ENCODE peak calls at places on chromosomes 12 and 14, in seven cellular contexts. One of them, this sample, is unnamed.

GRCh38 chr14:105055736-105056302 is 9.4 kb downstream of the GPR132 start:
- DNase-seq in GM12878: no peak
- DNase-seq in kidney: peak
- DNase-seq in heart left ventricle: no peak
- DNase-seq in NCI-H1105 treated with DMSO at 0.1 percent for 48 hours: no peak
- DNase-seq in Calu3: no peak
- DNase-seq in Caki2: no peak
- DNase-seq in this sample: no peak

GRCh38 chr12:40693503-40693863 is 1.2 kb downstream of the CNTN1 start:
- DNase-seq in GM12878: no peak
- DNase-seq in Calu3: no peak
- DNase-seq in Caki2: no peak
- DNase-seq in heart left ventricle: no peak
- DNase-seq in NCI-H1105 treated with DMSO at 0.1 percent for 48 hours: peak
- DNase-seq in kidney: peak
- DNase-seq in this sample: peak

GRCh38 chr12:130161261-130162231 is 718 bp upstream of the FZD10 start:
- DNase-seq in heart left ventricle: no peak
- DNase-seq in Caki2: no peak
- DNase-seq in Calu3: no peak
- DNase-seq in NCI-H1105 treated with DMSO at 0.1 percent for 48 hours: peak
- DNase-seq in GM12878: no peak
- DNase-seq in kidney: peak
- DNase-seq in this sample: peak

GRCh38 chr12:58814036-58814435 is 106.3 kb downstream of the LRIG3 start:
- DNase-seq in GM12878: no peak
- DNase-seq in Calu3: no peak
- DNase-seq in NCI-H1105 treated with DMSO at 0.1 percent for 48 hours: no peak
- DNase-seq in kidney: no peak
- DNase-seq in Caki2: no peak
- DNase-seq in heart left ventricle: no peak
- DNase-seq in this sample: no peak

GRCh38 chr12:82329508-82329907 is 28.7 kb downstream of the CCDC59 start:
- DNase-seq in NCI-H1105 treated with DMSO at 0.1 percent for 48 hours: peak
- DNase-seq in kidney: no peak
- DNase-seq in Calu3: no peak
- DNase-seq in GM12878: no peak
- DNase-seq in Caki2: no peak
- DNase-seq in heart left ventricle: no peak
- DNase-seq in this sample: no peak

GRCh38 chr12:124939428-124940142 is 25.1 kb upstream of the UBC start:
- DNase-seq in kidney: peak
- DNase-seq in NCI-H1105 treated with DMSO at 0.1 percent for 48 hours: no peak
- DNase-seq in Calu3: peak
- DNase-seq in heart left ventricle: peak
- DNase-seq in GM12878: peak
- DNase-seq in Caki2: peak
- DNase-seq in this sample: peak

GRCh38 chr12:50003595-50003994 is 21.7 kb downstream of the RACGAP1 start:
- DNase-seq in Calu3: no peak
- DNase-seq in NCI-H1105 treated with DMSO at 0.1 percent for 48 hours: no peak
- DNase-seq in kidney: no peak
- DNase-seq in GM12878: no peak
- DNase-seq in Caki2: no peak
- DNase-seq in heart left ventricle: no peak
- DNase-seq in this sample: no peak

GRCh38 chr12:120207227-120207626 is 6.3 kb upstream of the RPLP0 start:
- DNase-seq in Calu3: no peak
- DNase-seq in NCI-H1105 treated with DMSO at 0.1 percent for 48 hours: no peak
- DNase-seq in kidney: no peak
- DNase-seq in GM12878: no peak
- DNase-seq in Caki2: no peak
- DNase-seq in heart left ventricle: no peak
- DNase-seq in this sample: no peak

GRCh38 chr12:49334226-49334625 is 2.8 kb downstream of the C1QL4 start:
- DNase-seq in GM12878: no peak
- DNase-seq in kidney: no peak
- DNase-seq in Caki2: no peak
- DNase-seq in heart left ventricle: no peak
- DNase-seq in NCI-H1105 treated with DMSO at 0.1 percent for 48 hours: no peak
- DNase-seq in Calu3: no peak
- DNase-seq in this sample: no peak

GRCh38 chr14:65483647-65484046 is 71.1 kb downstream of the FUT8 start:
- DNase-seq in heart left ventricle: no peak
- DNase-seq in GM12878: no peak
- DNase-seq in kidney: no peak
- DNase-seq in Calu3: no peak
- DNase-seq in Caki2: no peak
- DNase-seq in NCI-H1105 treated with DMSO at 0.1 percent for 48 hours: no peak
- DNase-seq in this sample: no peak

GRCh38 chr12:80316141-80316700 is 127.8 kb upstream of the PTPRQ start:
- DNase-seq in kidney: no peak
- DNase-seq in NCI-H1105 treated with DMSO at 0.1 percent for 48 hours: no peak
- DNase-seq in GM12878: no peak
- DNase-seq in Calu3: no peak
- DNase-seq in Caki2: no peak
- DNase-seq in heart left ventricle: no peak
- DNase-seq in this sample: no peak

GRCh38 chr12:92133166-92133565 is 12.5 kb downstream of the BTG1 start:
- DNase-seq in Caki2: peak
- DNase-seq in GM12878: no peak
- DNase-seq in Calu3: no peak
- DNase-seq in NCI-H1105 treated with DMSO at 0.1 percent for 48 hours: no peak
- DNase-seq in heart left ventricle: no peak
- DNase-seq in kidney: no peak
- DNase-seq in this sample: no peak

GRCh38 chr14:55102141-55102547 is 26.9 kb upstream of the LGALS3 start:
- DNase-seq in heart left ventricle: peak
- DNase-seq in kidney: peak
- DNase-seq in Caki2: peak
- DNase-seq in NCI-H1105 treated with DMSO at 0.1 percent for 48 hours: peak
- DNase-seq in GM12878: peak
- DNase-seq in Calu3: peak
- DNase-seq in this sample: peak

GRCh38 chr12:43291516-43291915 is 260.5 kb downstream of the ADAMTS20 start:
- DNase-seq in GM12878: no peak
- DNase-seq in heart left ventricle: no peak
- DNase-seq in Calu3: no peak
- DNase-seq in Caki2: no peak
- DNase-seq in kidney: no peak
- DNase-seq in NCI-H1105 treated with DMSO at 0.1 percent for 48 hours: peak
- DNase-seq in this sample: no peak

GRCh38 chr12:90449611-90450010 is 505.4 kb downstream of the CCER1 start:
- DNase-seq in NCI-H1105 treated with DMSO at 0.1 percent for 48 hours: no peak
- DNase-seq in Calu3: no peak
- DNase-seq in Caki2: no peak
- DNase-seq in heart left ventricle: no peak
- DNase-seq in GM12878: no peak
- DNase-seq in kidney: no peak
- DNase-seq in this sample: no peak

GRCh38 chr14:73943083-73943482 is 6.8 kb downstream of the FAM161B start:
- DNase-seq in GM12878: no peak
- DNase-seq in kidney: no peak
- DNase-seq in Calu3: no peak
- DNase-seq in Caki2: peak
- DNase-seq in NCI-H1105 treated with DMSO at 0.1 percent for 48 hours: no peak
- DNase-seq in heart left ventricle: no peak
- DNase-seq in this sample: peak

GRCh38 chr12:1896964-1897363 is 21.5 kb downstream of the CACNA2D4 start:
- DNase-seq in GM12878: no peak
- DNase-seq in Calu3: no peak
- DNase-seq in Caki2: no peak
- DNase-seq in heart left ventricle: no peak
- DNase-seq in NCI-H1105 treated with DMSO at 0.1 percent for 48 hours: no peak
- DNase-seq in kidney: no peak
- DNase-seq in this sample: no peak

GRCh38 chr14:35696119-35696518 is 113.0 kb downstream of the RALGAPA1 start:
- DNase-seq in heart left ventricle: no peak
- DNase-seq in Caki2: no peak
- DNase-seq in Calu3: no peak
- DNase-seq in kidney: no peak
- DNase-seq in GM12878: no peak
- DNase-seq in NCI-H1105 treated with DMSO at 0.1 percent for 48 hours: no peak
- DNase-seq in this sample: no peak

GRCh38 chr12:131640436-131640969 is 70.4 kb upstream of the SFSWAP start:
- DNase-seq in NCI-H1105 treated with DMSO at 0.1 percent for 48 hours: no peak
- DNase-seq in Caki2: no peak
- DNase-seq in Calu3: no peak
- DNase-seq in GM12878: no peak
- DNase-seq in kidney: no peak
- DNase-seq in heart left ventricle: no peak
- DNase-seq in this sample: no peak

GRCh38 chr12:2654311-2654710 is 140.5 kb upstream of the FKBP4 start:
- DNase-seq in heart left ventricle: no peak
- DNase-seq in GM12878: no peak
- DNase-seq in NCI-H1105 treated with DMSO at 0.1 percent for 48 hours: no peak
- DNase-seq in Caki2: no peak
- DNase-seq in kidney: peak
- DNase-seq in Calu3: no peak
- DNase-seq in this sample: no peak

GRCh38 chr12:94769746-94770396 is 119.5 kb upstream of the TMCC3 start:
- DNase-seq in Calu3: no peak
- DNase-seq in heart left ventricle: no peak
- DNase-seq in kidney: no peak
- DNase-seq in NCI-H1105 treated with DMSO at 0.1 percent for 48 hours: no peak
- DNase-seq in GM12878: peak
- DNase-seq in Caki2: no peak
- DNase-seq in this sample: no peak